ENCODE peak calls at places on chromosomes 4 and X, in ten cellular contexts. G is EL; U is lung; I is MV-4-11; R is HFFc6; N is fibroblast of the aortic adventitia; L is WTC11; Z is brain microvascular endothelial cell; F is T-helper 2 cell; M is CD8-positive, alpha-beta T cell. A is an unnamed sample.
A peak's percentile ranks its signal among the peaks of the same experiment; 100 is the strongest.

GRCh38 chrX:132101206-132101605 is 26.6 kb downstream of the FRMD7 start:
- DNase-seq in N (no peak), G (no peak), Z (no peak), R (no peak), L (no peak), F (no peak), U (no peak), M (no peak), I (no peak), A (no peak)

GRCh38 chr4:153238146-153238919 is 34.1 kb downstream of the TRIM2 start:
- DNase-seq in U (no peak), N (no peak), R (no peak), M (no peak), F (no peak), L (no peak), Z (no peak), G (no peak), I (no peak), A (no peak)

GRCh38 chrX:276588-277171 is 4.5 kb upstream of the PLCXD1 start:
- DNase-seq in N (peak; percentile 43), Z (peak; percentile 25), L (no peak), R (peak; percentile 76), G (peak; percentile 79), U (no peak), I (no peak), M (no peak), F (no peak), A (no peak)

GRCh38 chr4:154781126-154781982 is at the start of gene RBM46:
- DNase-seq in U (no peak), Z (no peak), F (no peak), L (peak; percentile 39), I (no peak), M (no peak), N (no peak), G (no peak), R (no peak), A (no peak)

GRCh38 chrX:49079489-49080428 is at the start of gene WDR45:
- DNase-seq in U (peak; percentile 73), R (peak; percentile 59), M (peak; percentile 65), N (peak; percentile 69), Z (peak; percentile 48), G (peak; percentile 72), F (peak; percentile 48), L (peak; percentile 44), I (peak; percentile 49), A (peak; percentile 68)

GRCh38 chr4:22901631-22902030 is 208.9 kb downstream of the GBA3 start:
- DNase-seq in G (peak; percentile 18), U (no peak), Z (no peak), I (no peak), F (no peak), R (no peak), L (no peak), M (no peak), N (no peak), A (no peak)

GRCh38 chrX:11458175-11458574 is 165.0 kb downstream of the AMELX start:
- DNase-seq in R (no peak), Z (no peak), G (peak; percentile 48), M (no peak), F (no peak), N (peak; percentile 76), U (no peak), I (no peak), L (no peak), A (no peak)

GRCh38 chrX:133859860-133860259 is 125.5 kb downstream of the GPC3 start:
- DNase-seq in Z (peak; percentile 22), I (no peak), U (no peak), N (peak; percentile 68), M (no peak), R (no peak), L (no peak), G (peak; percentile 5), F (no peak), A (peak; percentile 10)

GRCh38 chr4:7418131-7418943 is 16.4 kb downstream of the PSAPL1 start:
- DNase-seq in N (no peak), Z (no peak), U (no peak), L (no peak), F (no peak), R (no peak), G (no peak), I (no peak), M (no peak), A (no peak)

A was measured in astrocyte of the spinal cord.